ENCODE peak calls at places on chromosomes 5 and 9, in ten cellular contexts. H is dorsolateral prefrontal cortex, T is heart left ventricle, G is iPS-NIHi11, I is GM13976, D is MCF 10A, X is neural progenitor cell, K is GM19239, Z is SJCRH30, C is GM13977. A is an unnamed sample.

GRCh38 chr9:89431930-89432725 is 65.8 kb downstream of the SEMA4D start:
- DNase-seq in H (no peak), D (no peak), I (no peak), K (no peak), T (no peak), Z (no peak), X (no peak), C (no peak), G (no peak), A (no peak)

GRCh38 chr5:641331-641765 is 29.2 kb downstream of the CEP72 start:
- DNase-seq in D (no peak), I (no peak), Z (no peak), G (no peak), K (no peak), C (no peak), H (no peak), T (no peak), X (no peak), A (no peak)

GRCh38 chr9:14343948-14344547 is 30.1 kb upstream of the NFIB start:
- DNase-seq in D (no peak), X (peak; percentile 76), I (no peak), T (peak; percentile 68), C (no peak), H (peak; percentile 90), Z (no peak), K (no peak), G (no peak), A (no peak)

GRCh38 chr9:137588311-137588710 is 2.0 kb downstream of the ZMYND19 start:
- DNase-seq in K (no peak), I (no peak), Z (no peak), H (no peak), D (no peak), T (no peak), C (no peak), X (no peak), G (no peak), A (no peak)

GRCh38 chr5:72441094-72441723 is 66.0 kb downstream of the ZNF366 start:
- DNase-seq in X (no peak), K (no peak), C (no peak), G (no peak), H (no peak), D (no peak), Z (no peak), T (no peak), I (no peak), A (no peak)

GRCh38 chr5:72210913-72211670 is 103.8 kb downstream of the MAP1B start:
- DNase-seq in C (no peak), T (peak; percentile 37), K (no peak), Z (peak; percentile 25), G (no peak), H (no peak), D (peak; percentile 74), X (no peak), I (no peak), A (no peak)

GRCh38 chr5:175657593-175658271 is at the start of gene HRH2:
- DNase-seq in K (no peak), X (peak; percentile 56), C (no peak), G (peak; percentile 73), I (no peak), D (no peak), H (peak; percentile 58), Z (no peak), T (peak; percentile 57), A (peak; percentile 35)

GRCh38 chr5:165321912-165322311 is 1816.5 kb downstream of the MAT2B start:
- DNase-seq in G (no peak), I (no peak), H (no peak), T (no peak), D (peak; percentile 72), X (no peak), K (no peak), Z (no peak), C (no peak), A (no peak)

GRCh38 chr5:93622240-93622885 is 39.3 kb downstream of the NR2F1 start:
- DNase-seq in T (no peak), K (no peak), D (no peak), H (no peak), I (no peak), X (peak; percentile 59), G (no peak), Z (peak; percentile 60), C (no peak), A (peak; percentile 43)

GRCh38 chr5:6402939-6403338 is 24.6 kb upstream of the MED10 start:
- DNase-seq in X (no peak), Z (no peak), C (peak; percentile 38), T (no peak), D (no peak), K (no peak), H (no peak), G (no peak), I (no peak), A (no peak)

GRCh38 chr9:113715086-113715485 is 161.0 kb upstream of the ZNF618 start:
- DNase-seq in G (no peak), T (no peak), K (no peak), D (no peak), C (no peak), Z (no peak), X (no peak), H (no peak), I (no peak), A (no peak)

GRCh38 chr9:3863114-3863528 is 337.3 kb upstream of the RFX3 start:
- DNase-seq in H (peak; percentile 40), I (no peak), C (no peak), K (no peak), T (no peak), D (peak; percentile 73), G (no peak), Z (no peak), X (no peak), A (no peak)

GRCh38 chr9:122346478-122347347 is 24.1 kb upstream of the PTGS1 start:
- DNase-seq in I (no peak), K (no peak), C (no peak), X (peak; percentile 77), D (no peak), H (peak; percentile 42), Z (no peak), G (peak; percentile 65), T (peak; percentile 73), A (peak; percentile 25)

GRCh38 chr5:111278824-111279504 is 54.8 kb downstream of the CAMK4 start:
- DNase-seq in I (peak; percentile 55), C (peak; percentile 49), Z (peak; percentile 97), X (peak; percentile 82), G (peak; percentile 83), D (peak; percentile 74), T (peak; percentile 37), H (peak; percentile 39), K (peak; percentile 35), A (peak; percentile 81)

GRCh38 chr9:93167838-93168237 is 16.1 kb upstream of the WNK2 start:
- DNase-seq in H (no peak), C (no peak), I (no peak), Z (no peak), K (no peak), D (no peak), T (no peak), X (no peak), G (no peak), A (no peak)

GRCh38 chr9:134301387-134302129 is 24.7 kb upstream of the RXRA start:
- DNase-seq in K (peak; percentile 47), C (peak; percentile 65), I (no peak), T (no peak), X (no peak), D (no peak), H (no peak), Z (no peak), G (no peak), A (no peak)

GRCh38 chr5:161851691-161852299 is 3.9 kb downstream of the GABRA1 start:
- DNase-seq in X (no peak), H (no peak), Z (peak; percentile 6), T (no peak), C (peak; percentile 7), K (no peak), G (no peak), D (peak; percentile 30), I (no peak), A (no peak)

GRCh38 chr9:122053546-122053945 is 39.6 kb downstream of the TTLL11 start:
- DNase-seq in T (no peak), X (no peak), K (no peak), D (no peak), I (no peak), H (no peak), G (no peak), C (no peak), Z (no peak), A (no peak)

GRCh38 chr5:82538339-82539034 is 260.3 kb upstream of the RPS23 start:
- DNase-seq in D (no peak), X (no peak), T (no peak), C (no peak), Z (no peak), H (no peak), K (no peak), G (no peak), I (no peak), A (no peak)

GRCh38 chr9:97984188-97985057 is 1.3 kb downstream of the ANP32B start:
- DNase-seq in I (peak; percentile 82), T (peak; percentile 86), C (peak; percentile 85), G (peak; percentile 83), H (peak; percentile 71), X (peak; percentile 73), D (peak; percentile 83), Z (peak; percentile 75), K (peak; percentile 61), A (peak; percentile 91)

A was measured in naive thymus-derived CD4-positive, alpha-beta T cell.